ENCODE peak calls at places on chromosome 4, in four cellular contexts. D is HL-60, P is K562, W is GM12878. A is an unnamed sample.

GRCh38 chr4:74006009-74006476 is 7.6 kb upstream of the CXCL5 start:
- DNase-seq in W (no peak), P (no peak), D (no peak), A (no peak)

GRCh38 chr4:84498203-84499026 is 677 bp downstream of the NKX6-1 start:
- DNase-seq in W (no peak), P (no peak), D (no peak), A (no peak)

GRCh38 chr4:62126064-62126732 is 926.1 kb downstream of the ADGRL3 start:
- DNase-seq in W (no peak), D (no peak), P (no peak), A (no peak)

GRCh38 chr4:153497988-153498967 is 32.1 kb downstream of the TMEM131L start:
- DNase-seq in P (no peak), D (no peak), W (peak; percentile 72), A (no peak)

GRCh38 chr4:96293806-96294205 is 453.9 kb downstream of the PDHA2 start:
- DNase-seq in D (no peak), P (peak; percentile 1), W (no peak), A (no peak)

GRCh38 chr4:70754990-70755688 is 33.4 kb downstream of the RUFY3 start:
- DNase-seq in D (no peak), P (no peak), W (no peak), A (no peak)

GRCh38 chr4:4386296-4386735 is 586 bp upstream of the NSG1 start:
- DNase-seq in D (no peak), W (no peak), P (no peak), A (no peak)

GRCh38 chr4:125732682-125733081 is 417.9 kb downstream of the FAT4 start:
- DNase-seq in W (no peak), P (no peak), D (no peak), A (no peak)

GRCh38 chr4:110207233-110207632 is 8.8 kb upstream of the ELOVL6 start:
- DNase-seq in P (no peak), D (no peak), W (no peak), A (no peak)

GRCh38 chr4:82905205-82905604 is 4.7 kb downstream of the THAP9 start:
- DNase-seq in W (peak; percentile 77), D (no peak), P (no peak), A (peak; percentile 26)

GRCh38 chr4:134324179-134324578 is 122.6 kb upstream of the PABPC4L start:
- DNase-seq in D (no peak), P (no peak), W (no peak), A (no peak)

GRCh38 chr4:140222175-140222574 is 68.2 kb upstream of the MAML3 start:
- DNase-seq in P (no peak), W (no peak), D (no peak), A (no peak)

DNA sequence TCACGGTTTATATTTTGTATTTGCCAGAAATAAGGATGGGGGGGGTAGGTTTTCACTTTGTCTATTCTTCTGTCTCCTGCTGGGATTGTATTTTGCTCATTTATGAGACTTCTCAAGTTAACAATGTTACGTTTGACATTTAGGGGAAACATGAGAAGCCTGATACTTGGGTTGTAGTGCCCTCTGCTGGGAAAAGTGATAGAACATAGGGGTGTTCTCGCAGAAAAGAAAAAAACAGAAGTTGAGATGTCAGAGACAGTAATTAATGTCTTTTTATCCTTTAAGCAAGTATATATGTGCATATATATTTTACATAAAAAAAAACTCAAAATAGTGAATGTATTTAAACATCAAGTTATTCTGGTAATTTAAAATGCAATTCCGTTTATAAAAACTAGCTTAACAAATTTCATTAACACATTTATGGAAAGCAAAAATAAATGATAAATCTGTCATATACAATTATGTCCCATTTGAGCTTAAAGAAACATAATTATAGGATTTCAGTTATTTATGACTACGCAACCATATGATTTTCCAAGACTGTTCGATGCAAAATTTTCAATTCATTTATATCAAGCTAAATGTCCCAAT is 46.0 kb upstream of the TMPRSS11F start:
- DNase-seq in D (peak; percentile 3), P (peak; percentile 74), W (peak; percentile 20), A (no peak)
- TF ChIP-seq SPI1 in D (no peak), P (no peak), W (no peak), A (no peak)

DNA sequence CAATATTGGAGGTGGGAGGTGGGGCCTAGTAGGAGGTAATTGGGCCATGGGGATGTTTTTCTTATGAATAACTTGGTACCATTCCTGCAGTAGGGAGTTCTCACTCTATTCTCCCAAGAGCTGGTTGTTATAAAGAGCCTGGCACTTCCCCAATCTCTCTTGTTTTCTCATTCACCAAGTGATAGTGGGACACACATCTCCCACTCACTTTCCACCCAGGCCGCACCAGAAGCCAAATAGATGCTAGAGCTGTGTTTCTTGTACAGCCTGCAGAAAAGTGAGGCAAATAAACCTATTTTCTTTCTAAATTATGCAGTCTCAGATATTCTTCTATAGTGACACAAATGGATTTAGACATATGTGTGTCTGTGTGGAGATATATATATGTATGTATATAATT is 117.6 kb downstream of the ANKRD50 start:
- DNase-seq in D (no peak), W (no peak), P (no peak), A (no peak)
- TF ChIP-seq SPI1 in D (no peak), W (no peak), P (no peak), A (no peak)

GRCh38 chr4:55125763-55126541 is 557 bp upstream of the KDR start:
- DNase-seq in D (no peak), P (no peak), W (no peak), A (no peak)
- TF ChIP-seq SPI1 in D (no peak), P (no peak), W (no peak), A (no peak)

DNA sequence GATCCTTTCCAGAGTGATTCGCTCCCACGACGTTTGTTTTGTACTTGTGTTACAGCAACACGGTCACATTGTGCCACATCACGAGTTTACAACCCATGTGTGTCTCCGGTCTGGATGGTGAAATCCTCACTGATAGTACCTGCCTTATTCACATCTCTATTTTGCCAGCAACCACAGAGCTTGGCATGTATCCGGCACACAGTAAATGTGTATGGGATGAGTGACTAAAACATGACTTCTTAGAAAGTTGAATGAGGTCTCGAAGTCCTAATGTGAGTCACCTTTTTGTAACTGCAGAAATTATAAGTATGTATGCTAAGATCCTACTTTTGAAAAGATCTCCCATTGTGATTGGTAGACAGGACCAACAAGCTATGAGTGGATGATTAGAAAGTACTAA is 7.5 kb downstream of the STOX2 start:
- DNase-seq in W (no peak), D (no peak), P (no peak), A (no peak)
- TF ChIP-seq SPI1 in W (no peak), D (no peak), P (no peak), A (no peak)

GRCh38 chr4:148831945-148832344 is 389.7 kb upstream of the NR3C2 start:
- DNase-seq in D (no peak), P (no peak), W (no peak), A (no peak)
- TF ChIP-seq SPI1 in D (no peak), P (no peak), W (no peak), A (no peak)

GRCh38 chr4:52107745-52108144 is 56.6 kb downstream of the SPATA18 start:
- DNase-seq in W (no peak), D (no peak), P (no peak), A (no peak)

GRCh38 chr4:52107336-52107735 is 56.2 kb downstream of the SPATA18 start:
- DNase-seq in D (no peak), P (no peak), W (no peak), A (no peak)

GRCh38 chr4:52105276-52105675 is 54.2 kb downstream of the SPATA18 start:
- DNase-seq in P (no peak), D (no peak), W (no peak), A (no peak)

GRCh38 chr4:52106142-52106541 is 55.0 kb downstream of the SPATA18 start:
- DNase-seq in P (no peak), W (no peak), D (no peak), A (no peak)

DNA sequence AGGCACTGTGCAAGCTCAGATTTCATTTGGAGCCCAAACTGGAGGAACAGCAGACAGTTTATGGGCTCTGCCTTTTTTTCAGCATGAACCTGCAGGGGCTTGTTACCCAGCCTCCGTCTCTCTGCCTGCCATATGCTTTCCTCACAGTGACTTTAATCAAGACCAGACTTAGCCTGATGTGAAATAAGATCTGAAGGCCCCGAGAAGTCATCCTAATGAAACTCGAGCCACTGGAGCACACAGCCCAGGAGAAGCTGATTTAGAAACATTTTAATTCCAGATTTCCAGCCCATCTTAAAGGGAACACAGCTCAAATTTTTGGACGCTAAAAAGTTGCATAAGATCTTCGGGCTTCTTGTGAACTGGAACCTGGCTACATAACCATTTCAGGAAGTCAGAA is 55.6 kb downstream of the SPATA18 start:
- DNase-seq in D (no peak), W (no peak), P (no peak), A (no peak)
- TF ChIP-seq SPI1 in D (no peak), W (no peak), P (no peak), A (no peak)

GRCh38 chr4:145820407-145820806 is 118.2 kb downstream of the ZNF827 start:
- DNase-seq in P (no peak), W (no peak), D (no peak), A (no peak)

GRCh38 chr4:145825255-145825654 is 113.4 kb downstream of the ZNF827 start:
- DNase-seq in W (no peak), P (peak; percentile 2), D (no peak), A (no peak)

GRCh38 chr4:145821771-145822170 is 116.9 kb downstream of the ZNF827 start:
- DNase-seq in D (no peak), W (no peak), P (no peak), A (no peak)

GRCh38 chr4:145824469-145824868 is 114.2 kb downstream of the ZNF827 start:
- DNase-seq in P (no peak), D (no peak), W (no peak), A (no peak)

GRCh38 chr4:145823743-145824142 is 114.9 kb downstream of the ZNF827 start:
- DNase-seq in D (no peak), P (no peak), W (no peak), A (no peak)
- TF ChIP-seq SPI1 in D (no peak), P (no peak), W (no peak), A (no peak)

DNA sequence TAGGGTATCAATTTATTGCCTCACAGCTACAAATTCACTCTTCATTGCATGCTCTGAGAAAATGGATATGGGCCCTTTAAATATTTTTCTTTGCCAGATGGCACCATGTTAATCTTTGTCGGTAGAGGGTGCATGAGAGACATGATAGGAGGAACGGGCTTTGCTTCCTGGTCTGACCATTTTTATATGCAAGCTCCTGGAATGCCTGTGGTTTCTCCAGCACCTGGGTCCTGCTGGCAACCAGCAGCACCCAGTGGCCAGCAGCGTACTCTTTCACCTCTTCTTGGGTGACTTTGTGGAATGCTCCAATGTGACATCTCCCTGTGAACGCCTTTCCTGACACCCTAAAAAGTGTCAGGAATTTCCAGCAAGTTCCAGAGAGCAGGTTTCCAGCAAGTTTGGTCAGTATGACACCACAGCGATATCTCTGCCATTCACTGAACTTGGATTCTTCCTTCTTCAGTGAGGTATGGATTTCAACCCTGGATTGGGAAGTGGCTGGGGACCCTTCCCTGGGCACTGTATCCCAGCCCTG is 140.3 kb upstream of the PGRMC2 start:
- DNase-seq in D (peak; percentile 11), P (peak; percentile 72), W (no peak), A (no peak)
- TF ChIP-seq SPI1 in D (no peak), P (no peak), W (no peak), A (no peak)